ENCODE peak calls at places on chromosomes 11 and 22, in ten cellular contexts. S, U, K, C, E, I, G, V, F and P are unnamed samples.

GRCh38 chr22:29773233-29773632 is 6.1 kb downstream of the UQCR10 start:
- DNase-seq in S (no peak), U (no peak), K (no peak), C (no peak), E (no peak), I (peak; percentile 36), G (no peak), V (no peak), F (no peak), P (no peak)

GRCh38 chr11:117217141-117217609 is 14.7 kb downstream of the PCSK7 start:
- DNase-seq in S (no peak), U (no peak), K (peak; percentile 9), C (no peak), E (no peak), I (no peak), G (no peak), V (peak; percentile 17), F (peak; percentile 75), P (no peak)

GRCh38 chr11:28878025-28878424 is 769.8 kb downstream of the METTL15 start:
- DNase-seq in S (no peak), U (no peak), K (no peak), C (no peak), E (no peak), I (no peak), G (no peak), V (no peak), F (no peak), P (no peak)

GRCh38 chr22:25334091-25334490 is 114.7 kb downstream of the CRYBB2 start:
- DNase-seq in S (no peak), U (peak; percentile 38), K (no peak), C (no peak), E (peak; percentile 72), I (peak; percentile 36), G (peak; percentile 64), V (peak; percentile 44), F (no peak), P (no peak)

GRCh38 chr11:8604078-8604723 is 10.2 kb upstream of the STK33 start:
- DNase-seq in S (no peak), U (no peak), K (no peak), C (peak; percentile 29), E (peak; percentile 58), I (peak; percentile 63), G (peak; percentile 67), V (peak; percentile 53), F (peak; percentile 84), P (peak; percentile 31)

GRCh38 chr11:130580372-130580771 is 131.9 kb downstream of the ADAMTS15 start:
- DNase-seq in S (no peak), U (no peak), K (no peak), C (no peak), E (no peak), I (peak; percentile 21), G (no peak), V (peak; percentile 61), F (no peak), P (no peak)

GRCh38 chr11:15327786-15328231 is 213.1 kb downstream of the INSC start:
- DNase-seq in S (no peak), U (peak; percentile 59), K (peak; percentile 70), C (peak; percentile 22), E (peak; percentile 59), I (peak; percentile 35), G (peak; percentile 50), V (no peak), F (no peak), P (peak; percentile 3)

GRCh38 chr22:19801340-19802000 is 40.9 kb downstream of the TBX1 start:
- DNase-seq in S (peak; percentile 54), U (no peak), K (no peak), C (no peak), E (no peak), I (no peak), G (no peak), V (no peak), F (no peak), P (no peak)

GRCh38 chr11:1864216-1864615 is 11.3 kb downstream of the LSP1 start:
- DNase-seq in S (peak; percentile 80), U (no peak), K (no peak), C (no peak), E (no peak), I (no peak), G (no peak), V (no peak), F (no peak), P (no peak)

GRCh38 chr22:19937616-19938473 is 3.7 kb upstream of the COMT start:
- DNase-seq in S (peak; percentile 24), U (peak; percentile 87), K (no peak), C (no peak), E (peak; percentile 81), I (no peak), G (no peak), V (peak; percentile 41), F (no peak), P (no peak)

GRCh38 chr11:116355104-116355503 is 417.7 kb downstream of the BUD13 start:
- DNase-seq in S (no peak), U (no peak), K (no peak), C (no peak), E (no peak), I (no peak), G (no peak), V (no peak), F (no peak), P (no peak)

GRCh38 chr11:21810650-21811049 is 382.2 kb upstream of the ANO5 start:
- DNase-seq in S (no peak), U (no peak), K (no peak), C (no peak), E (no peak), I (no peak), G (no peak), V (no peak), F (no peak), P (no peak)

GRCh38 chr22:38079804-38080203 is 4.2 kb downstream of the SLC16A8 start:
- DNase-seq in S (peak; percentile 63), U (no peak), K (no peak), C (no peak), E (no peak), I (no peak), G (no peak), V (no peak), F (no peak), P (no peak)

GRCh38 chr22:46684706-46685105 is 53.3 kb downstream of the CERK start:
- DNase-seq in S (no peak), U (no peak), K (no peak), C (peak; percentile 81), E (peak; percentile 32), I (no peak), G (peak; percentile 36), V (no peak), F (no peak), P (peak; percentile 83)

GRCh38 chr22:40509401-40510134 is 127.0 kb downstream of the MRTFA start:
- DNase-seq in S (no peak), U (no peak), K (no peak), C (no peak), E (peak; percentile 34), I (no peak), G (peak; percentile 53), V (peak; percentile 84), F (peak; percentile 86), P (no peak)

GRCh38 chr11:44564198-44564597 is 1.3 kb upstream of the CD82 start:
- DNase-seq in S (no peak), U (peak; percentile 64), K (no peak), C (no peak), E (peak; percentile 71), I (no peak), G (peak; percentile 52), V (no peak), F (no peak), P (no peak)
- TF ChIP-seq POLR2A in S (no peak), U (no peak), K (no peak), C (no peak), E (no peak), I (no peak), G (no peak), V (no peak), F (no peak), P (no peak)

GRCh38 chr11:66316849-66317251 is at the start of gene CD248:
- DNase-seq in S (peak; percentile 84), U (no peak), K (no peak), C (no peak), E (no peak), I (no peak), G (peak; percentile 43), V (peak; percentile 15), F (peak; percentile 92), P (no peak)
- TF ChIP-seq POLR2AphosphoS5 in S (peak; percentile 55), U (no peak), K (no peak), C (no peak), E (no peak), I (no peak), G (peak; percentile 38), V (no peak), F (peak; percentile 47), P (no peak)

GRCh38 chr11:73386026-73386425 is 9.8 kb downstream of the RELT start:
- DNase-seq in S (peak; percentile 94), U (no peak), K (no peak), C (peak; percentile 64), E (no peak), I (no peak), G (peak; percentile 40), V (no peak), F (peak; percentile 71), P (no peak)

GRCh38 chr11:73387594-73388021 is 11.4 kb downstream of the RELT start:
- DNase-seq in S (no peak), U (no peak), K (no peak), C (no peak), E (no peak), I (no peak), G (no peak), V (no peak), F (no peak), P (no peak)

GRCh38 chr11:73384871-73385692 is 8.9 kb downstream of the RELT start:
- DNase-seq in S (peak; percentile 97), U (no peak), K (no peak), C (peak; percentile 82), E (peak; percentile 49), I (no peak), G (peak; percentile 71), V (peak; percentile 53), F (peak; percentile 77), P (peak; percentile 84)

GRCh38 chr11:73388241-73389133 is 12.3 kb downstream of the RELT start:
- DNase-seq in S (peak; percentile 94), U (no peak), K (no peak), C (no peak), E (peak; percentile 34), I (no peak), G (peak; percentile 36), V (no peak), F (peak; percentile 74), P (no peak)

DNA sequence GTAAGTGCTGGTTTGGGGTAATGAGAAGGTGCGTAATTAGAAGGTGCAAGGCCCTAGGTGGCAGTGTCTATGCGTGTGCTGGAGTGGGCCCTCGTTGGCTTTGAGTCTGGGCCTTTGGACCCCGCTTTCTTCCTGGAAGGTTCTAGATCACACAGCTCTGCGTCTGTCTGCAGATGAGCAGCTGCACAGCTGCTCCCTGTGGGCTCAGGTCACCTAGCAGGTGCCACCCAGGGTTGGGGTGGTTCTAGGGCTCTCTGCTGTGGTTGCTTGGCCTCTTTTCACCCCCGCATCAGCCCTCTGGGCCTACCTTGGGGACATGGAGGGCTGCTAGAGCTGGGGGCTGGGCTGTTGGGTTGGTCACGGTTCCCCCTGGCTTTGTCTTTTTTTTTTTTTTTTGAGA is 10.4 kb downstream of the RELT start:
- DNase-seq in S (no peak), U (no peak), K (no peak), C (no peak), E (no peak), I (no peak), G (no peak), V (no peak), F (no peak), P (no peak)
- TF ChIP-seq POLR2A in S (no peak), U (no peak), K (no peak), C (no peak), E (no peak), I (no peak), G (no peak), V (no peak), F (no peak), P (no peak)

GRCh38 chr11:105611837-105612480 is 2.1 kb downstream of the GRIA4 start:
- DNase-seq in S (no peak), U (no peak), K (no peak), C (no peak), E (no peak), I (no peak), G (no peak), V (no peak), F (no peak), P (no peak)
- TF ChIP-seq POLR2AphosphoS5 in S (no peak), U (no peak), K (no peak), C (no peak), E (no peak), I (no peak), G (no peak), V (no peak), F (no peak), P (no peak)